ENCODE peak calls at places on chromosomes 4 and X, in eight cellular contexts. One of them, this sample, is unnamed.

GRCh38 chrX:39841604-39842003 is 256.2 kb downstream of the BCOR start:
- DNase-seq in HCT116: no peak
- DNase-seq in fibroblast of lung: no peak
- DNase-seq in endothelial cell of umbilical vein: no peak
- DNase-seq in H9: no peak
- DNase-seq in PC-3: no peak
- DNase-seq in mammary epithelial cell: no peak
- DNase-seq in GM12878: no peak
- DNase-seq in this sample: no peak

GRCh38 chr4:41160856-41161255 is 53.5 kb downstream of the APBB2 start:
- DNase-seq in HCT116: peak; percentile 74
- DNase-seq in fibroblast of lung: peak; percentile 34
- DNase-seq in endothelial cell of umbilical vein: no peak
- DNase-seq in H9: no peak
- DNase-seq in PC-3: peak; percentile 17
- DNase-seq in mammary epithelial cell: no peak
- DNase-seq in GM12878: no peak
- DNase-seq in this sample: no peak

GRCh38 chr4:41363384-41363981 is 106.8 kb downstream of the UCHL1 start:
- DNase-seq in HCT116: no peak
- DNase-seq in fibroblast of lung: peak; percentile 65
- DNase-seq in endothelial cell of umbilical vein: peak; percentile 83
- DNase-seq in H9: peak; percentile 47
- DNase-seq in PC-3: peak; percentile 60
- DNase-seq in mammary epithelial cell: no peak
- DNase-seq in GM12878: no peak
- DNase-seq in this sample: no peak

GRCh38 chr4:107989537-107990386 is at the start of gene HADH:
- DNase-seq in HCT116: peak; percentile 72
- DNase-seq in fibroblast of lung: peak; percentile 87
- DNase-seq in endothelial cell of umbilical vein: peak; percentile 93
- DNase-seq in H9: peak; percentile 91
- DNase-seq in PC-3: peak; percentile 92
- DNase-seq in mammary epithelial cell: peak; percentile 90
- DNase-seq in GM12878: peak; percentile 64
- DNase-seq in this sample: peak; percentile 95

GRCh38 chr4:159608434-159608833 is 505.6 kb downstream of the RAPGEF2 start:
- DNase-seq in HCT116: no peak
- DNase-seq in fibroblast of lung: no peak
- DNase-seq in endothelial cell of umbilical vein: no peak
- DNase-seq in H9: no peak
- DNase-seq in PC-3: peak; percentile 6
- DNase-seq in mammary epithelial cell: peak; percentile 59
- DNase-seq in GM12878: no peak
- DNase-seq in this sample: no peak

GRCh38 chr4:21790437-21791029 is 158.0 kb downstream of the KCNIP4 start:
- DNase-seq in HCT116: peak; percentile 16
- DNase-seq in fibroblast of lung: peak; percentile 77
- DNase-seq in endothelial cell of umbilical vein: peak; percentile 51
- DNase-seq in H9: no peak
- DNase-seq in PC-3: peak; percentile 78
- DNase-seq in mammary epithelial cell: peak; percentile 30
- DNase-seq in GM12878: no peak
- DNase-seq in this sample: no peak

GRCh38 chrX:103726477-103726876 is 15.8 kb downstream of the TMEM31 start:
- DNase-seq in HCT116: no peak
- DNase-seq in fibroblast of lung: no peak
- DNase-seq in endothelial cell of umbilical vein: no peak
- DNase-seq in H9: no peak
- DNase-seq in PC-3: no peak
- DNase-seq in mammary epithelial cell: no peak
- DNase-seq in GM12878: no peak
- DNase-seq in this sample: no peak

GRCh38 chr4:87038837-87039715 is 104.3 kb downstream of the AFF1 start:
- DNase-seq in HCT116: no peak
- DNase-seq in fibroblast of lung: peak; percentile 83
- DNase-seq in endothelial cell of umbilical vein: peak; percentile 88
- DNase-seq in H9: peak; percentile 61
- DNase-seq in PC-3: peak; percentile 17
- DNase-seq in mammary epithelial cell: peak; percentile 89
- DNase-seq in GM12878: no peak
- DNase-seq in this sample: no peak

GRCh38 chr4:38495481-38495880 is 168.5 kb upstream of the KLF3 start:
- DNase-seq in HCT116: no peak
- DNase-seq in fibroblast of lung: no peak
- DNase-seq in endothelial cell of umbilical vein: no peak
- DNase-seq in H9: peak; percentile 41
- DNase-seq in PC-3: no peak
- DNase-seq in mammary epithelial cell: no peak
- DNase-seq in GM12878: no peak
- DNase-seq in this sample: no peak

GRCh38 chr4:13919021-13919441 is 291.5 kb upstream of the BOD1L1 start:
- DNase-seq in HCT116: no peak
- DNase-seq in fibroblast of lung: peak; percentile 95
- DNase-seq in endothelial cell of umbilical vein: no peak
- DNase-seq in H9: no peak
- DNase-seq in PC-3: no peak
- DNase-seq in mammary epithelial cell: no peak
- DNase-seq in GM12878: no peak
- DNase-seq in this sample: no peak

GRCh38 chr4:151489462-151490203 is 80.7 kb downstream of the FHIP1A start:
- DNase-seq in HCT116: no peak
- DNase-seq in fibroblast of lung: no peak
- DNase-seq in endothelial cell of umbilical vein: no peak
- DNase-seq in H9: peak; percentile 92
- DNase-seq in PC-3: no peak
- DNase-seq in mammary epithelial cell: no peak
- DNase-seq in GM12878: no peak
- DNase-seq in this sample: no peak

GRCh38 chr4:1974836-1975235 is 33.9 kb downstream of the NELFA start:
- DNase-seq in HCT116: no peak
- DNase-seq in fibroblast of lung: no peak
- DNase-seq in endothelial cell of umbilical vein: no peak
- DNase-seq in H9: no peak
- DNase-seq in PC-3: no peak
- DNase-seq in mammary epithelial cell: no peak
- DNase-seq in GM12878: no peak
- DNase-seq in this sample: no peak

GRCh38 chr4:158003212-158003611 is 169.6 kb downstream of the GASK1B start:
- DNase-seq in HCT116: no peak
- DNase-seq in fibroblast of lung: no peak
- DNase-seq in endothelial cell of umbilical vein: no peak
- DNase-seq in H9: no peak
- DNase-seq in PC-3: no peak
- DNase-seq in mammary epithelial cell: peak; percentile 12
- DNase-seq in GM12878: no peak
- DNase-seq in this sample: no peak

GRCh38 chrX:40106677-40107290 is 9.0 kb upstream of the BCOR start:
- DNase-seq in HCT116: no peak
- DNase-seq in fibroblast of lung: no peak
- DNase-seq in endothelial cell of umbilical vein: no peak
- DNase-seq in H9: peak; percentile 82
- DNase-seq in PC-3: no peak
- DNase-seq in mammary epithelial cell: no peak
- DNase-seq in GM12878: no peak
- DNase-seq in this sample: no peak

GRCh38 chrX:130155564-130155963 is 10.1 kb downstream of the AIFM1 start:
- DNase-seq in HCT116: no peak
- DNase-seq in fibroblast of lung: no peak
- DNase-seq in endothelial cell of umbilical vein: peak; percentile 42
- DNase-seq in H9: no peak
- DNase-seq in PC-3: no peak
- DNase-seq in mammary epithelial cell: no peak
- DNase-seq in GM12878: no peak
- DNase-seq in this sample: no peak

GRCh38 chrX:151680805-151681204 is 14.5 kb upstream of the PRRG3 start:
- DNase-seq in HCT116: peak; percentile 32
- DNase-seq in fibroblast of lung: peak; percentile 2
- DNase-seq in endothelial cell of umbilical vein: peak; percentile 6
- DNase-seq in H9: peak; percentile 74
- DNase-seq in PC-3: peak; percentile 68
- DNase-seq in mammary epithelial cell: peak; percentile 8
- DNase-seq in GM12878: peak; percentile 12
- DNase-seq in this sample: peak; percentile 56

GRCh38 chr4:188839704-188840103 is 700.5 kb downstream of the TRIML1 start:
- DNase-seq in HCT116: no peak
- DNase-seq in fibroblast of lung: peak; percentile 28
- DNase-seq in endothelial cell of umbilical vein: no peak
- DNase-seq in H9: no peak
- DNase-seq in PC-3: no peak
- DNase-seq in mammary epithelial cell: no peak
- DNase-seq in GM12878: no peak
- DNase-seq in this sample: no peak

GRCh38 chrX:28787206-28787605 is 200.0 kb downstream of the IL1RAPL1 start:
- DNase-seq in HCT116: peak; percentile 65
- DNase-seq in fibroblast of lung: peak; percentile 80
- DNase-seq in endothelial cell of umbilical vein: peak; percentile 40
- DNase-seq in H9: no peak
- DNase-seq in PC-3: peak; percentile 80
- DNase-seq in mammary epithelial cell: peak; percentile 65
- DNase-seq in GM12878: no peak
- DNase-seq in this sample: no peak

GRCh38 chr4:163331629-163332360 is 601 bp downstream of the NPY1R start:
- DNase-seq in HCT116: no peak
- DNase-seq in fibroblast of lung: peak; percentile 15
- DNase-seq in endothelial cell of umbilical vein: peak; percentile 24
- DNase-seq in H9: peak; percentile 45
- DNase-seq in PC-3: peak; percentile 7
- DNase-seq in mammary epithelial cell: peak; percentile 30
- DNase-seq in GM12878: no peak
- DNase-seq in this sample: no peak

DNA sequence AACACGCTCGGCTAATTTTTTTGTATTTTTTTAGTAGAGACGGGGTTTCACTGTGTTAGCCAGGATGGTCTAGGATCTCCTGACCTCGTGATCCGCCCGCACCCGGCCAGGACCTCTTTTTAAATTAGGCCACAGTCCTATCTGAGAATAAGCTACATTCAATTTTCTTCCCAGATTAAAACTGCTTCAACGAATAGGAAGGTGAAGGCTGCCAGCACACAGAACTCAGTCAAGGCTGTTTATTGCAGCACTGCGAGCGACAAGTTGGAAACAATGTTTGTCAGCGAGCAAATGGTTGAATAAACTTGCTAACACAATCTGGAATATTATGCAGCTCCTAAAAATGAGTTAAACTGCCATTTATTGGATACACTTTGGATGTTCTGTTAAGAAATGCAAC is 1.9 kb downstream of the GRPEL1 start:
- DNase-seq in HCT116: no peak
- DNase-seq in fibroblast of lung: no peak
- DNase-seq in endothelial cell of umbilical vein: no peak
- DNase-seq in H9: no peak
- DNase-seq in PC-3: no peak
- DNase-seq in mammary epithelial cell: no peak
- DNase-seq in GM12878: no peak
- DNase-seq in this sample: no peak
- H4K20me1 ChIP-seq in HCT116: no peaks in the 10 kb centered on the region
- H4K20me1 ChIP-seq in fibroblast of lung: no peaks in the 10 kb centered on the region
- H4K20me1 ChIP-seq in endothelial cell of umbilical vein: no peaks in the 10 kb centered on the region
- H4K20me1 ChIP-seq in H9: no peaks in the 10 kb centered on the region
- H4K20me1 ChIP-seq in PC-3: peaks cover 41% of the 10 kb centered on the region
- H4K20me1 ChIP-seq in mammary epithelial cell: no peaks in the 10 kb centered on the region
- H4K20me1 ChIP-seq in GM12878: peaks cover 4% of the 10 kb centered on the region
- H4K20me1 ChIP-seq in this sample: peaks cover 45% of the 10 kb centered on the region

DNA sequence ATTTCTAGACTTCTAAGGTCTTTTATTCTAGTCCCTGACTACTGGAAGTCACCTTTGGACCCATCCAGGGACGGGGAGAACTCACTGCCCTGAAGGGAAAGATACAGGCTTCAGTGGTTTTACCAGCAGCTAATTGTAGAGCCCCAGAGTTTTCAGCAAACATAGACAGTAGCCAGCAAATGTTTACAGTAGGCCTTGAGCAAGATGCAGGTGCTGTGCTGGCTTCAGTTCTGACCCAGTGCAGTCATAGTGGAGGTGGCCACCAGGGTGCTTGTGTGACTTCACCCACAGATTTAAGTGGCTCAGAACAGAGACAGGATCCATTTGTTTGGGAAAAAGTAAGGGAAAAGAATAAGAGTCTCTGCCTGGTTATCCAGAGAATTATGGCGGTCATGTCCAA is 384.4 kb upstream of the AR start:
- DNase-seq in HCT116: no peak
- DNase-seq in fibroblast of lung: no peak
- DNase-seq in endothelial cell of umbilical vein: no peak
- DNase-seq in H9: no peak
- DNase-seq in PC-3: no peak
- DNase-seq in mammary epithelial cell: no peak
- DNase-seq in GM12878: no peak
- DNase-seq in this sample: no peak
- TF ChIP-seq CTCF in HCT116: no peak
- TF ChIP-seq CTCF in fibroblast of lung: no peak
- TF ChIP-seq CTCF in endothelial cell of umbilical vein: no peak
- TF ChIP-seq CTCF in H9: no peak
- TF ChIP-seq CTCF in PC-3: no peak
- TF ChIP-seq CTCF in mammary epithelial cell: no peak
- TF ChIP-seq CTCF in GM12878: no peak
- TF ChIP-seq CTCF in this sample: no peak

GRCh38 chr4:128862608-128863313 is 53.3 kb downstream of the JADE1 start:
- DNase-seq in HCT116: no peak
- DNase-seq in fibroblast of lung: no peak
- DNase-seq in endothelial cell of umbilical vein: peak; percentile 41
- DNase-seq in H9: no peak
- DNase-seq in PC-3: no peak
- DNase-seq in mammary epithelial cell: no peak
- DNase-seq in GM12878: peak; percentile 63
- DNase-seq in this sample: no peak
- H4K20me1 ChIP-seq in HCT116: no peaks in the 10 kb centered on the region
- H4K20me1 ChIP-seq in fibroblast of lung: no peaks in the 10 kb centered on the region
- H4K20me1 ChIP-seq in endothelial cell of umbilical vein: no peaks in the 10 kb centered on the region
- H4K20me1 ChIP-seq in H9: peaks cover 2% of the 10 kb centered on the region
- H4K20me1 ChIP-seq in PC-3: no peaks in the 10 kb centered on the region
- H4K20me1 ChIP-seq in mammary epithelial cell: no peaks in the 10 kb centered on the region
- H4K20me1 ChIP-seq in GM12878: no peaks in the 10 kb centered on the region
- H4K20me1 ChIP-seq in this sample: peaks cover 35% of the 10 kb centered on the region

GRCh38 chr4:161320377-161320776 is 843.4 kb downstream of the FSTL5 start:
- DNase-seq in HCT116: peak; percentile 56
- DNase-seq in fibroblast of lung: peak; percentile 4
- DNase-seq in endothelial cell of umbilical vein: peak; percentile 19
- DNase-seq in H9: peak; percentile 55
- DNase-seq in PC-3: peak; percentile 56
- DNase-seq in mammary epithelial cell: peak; percentile 13
- DNase-seq in GM12878: no peak
- DNase-seq in this sample: no peak
- TF ChIP-seq CTCF in HCT116: peak; percentile 89
- TF ChIP-seq CTCF in fibroblast of lung: no peak
- TF ChIP-seq CTCF in endothelial cell of umbilical vein: peak; percentile 39
- TF ChIP-seq CTCF in H9: peak; percentile 74
- TF ChIP-seq CTCF in PC-3: peak; percentile 67
- TF ChIP-seq CTCF in mammary epithelial cell: peak; percentile 36
- TF ChIP-seq CTCF in GM12878: peak; percentile 64
- TF ChIP-seq CTCF in this sample: peak; percentile 28